ENCODE peak calls at places on chromosomes 7 and 10, in seven cellular contexts. Z, M, A, P, H, C and O are unnamed samples.

GRCh38 chr10:62136931-62137330 is 131.7 kb downstream of the RTKN2 start:
- DNase-seq in Z (no peak), M (no peak), A (no peak), P (no peak), H (no peak), C (no peak), O (no peak)

GRCh38 chr7:128741491-128741890 is 2.3 kb downstream of the CALU start:
- DNase-seq in Z (no peak), M (no peak), A (no peak), P (no peak), H (no peak), C (no peak), O (no peak)

GRCh38 chr7:30238721-30239441 is 45.5 kb upstream of the ZNRF2 start:
- DNase-seq in Z (peak; percentile 88), M (peak; percentile 91), A (no peak), P (peak; percentile 82), H (peak; percentile 90), C (no peak), O (peak; percentile 87)

GRCh38 chr7:20596653-20597052 is 18.8 kb upstream of the ABCB5 start:
- DNase-seq in Z (no peak), M (no peak), A (no peak), P (no peak), H (no peak), C (no peak), O (no peak)

GRCh38 chr10:2207246-2207922 is 470.1 kb upstream of the ADARB2 start:
- DNase-seq in Z (no peak), M (no peak), A (no peak), P (no peak), H (no peak), C (no peak), O (no peak)

GRCh38 chr7:37113661-37114355 is 334.9 kb downstream of the ELMO1 start:
- DNase-seq in Z (no peak), M (no peak), A (no peak), P (no peak), H (no peak), C (no peak), O (no peak)

GRCh38 chr10:31124852-31125251 is 93.2 kb upstream of the ZNF438 start:
- DNase-seq in Z (no peak), M (no peak), A (no peak), P (no peak), H (no peak), C (no peak), O (no peak)

GRCh38 chr7:5423272-5423843 is at the start of gene TNRC18:
- DNase-seq in Z (no peak), M (no peak), A (no peak), P (no peak), H (no peak), C (no peak), O (no peak)

GRCh38 chr10:132396495-132397035 is 435 bp upstream of the PWWP2B start:
- DNase-seq in Z (no peak), M (peak; percentile 82), A (peak; percentile 22), P (peak; percentile 69), H (no peak), C (peak; percentile 36), O (peak; percentile 62)

GRCh38 chr7:87517136-87517805 is 41.8 kb upstream of the ABCB4 start:
- DNase-seq in Z (no peak), M (no peak), A (no peak), P (no peak), H (no peak), C (no peak), O (no peak)

GRCh38 chr7:46145412-46145811 is 224.3 kb upstream of the IGFBP3 start:
- DNase-seq in Z (no peak), M (peak; percentile 25), A (no peak), P (no peak), H (no peak), C (no peak), O (no peak)

GRCh38 chr7:51590746-51591145 is 274.1 kb upstream of the COBL start:
- DNase-seq in Z (no peak), M (no peak), A (no peak), P (peak; percentile 10), H (no peak), C (no peak), O (no peak)

GRCh38 chr10:86900955-86901354 is 56.5 kb downstream of the MMRN2 start:
- DNase-seq in Z (no peak), M (peak; percentile 96), A (no peak), P (no peak), H (no peak), C (no peak), O (no peak)

GRCh38 chr7:83861-84632 is 108.3 kb upstream of the FAM20C start:
- DNase-seq in Z (no peak), M (peak; percentile 4), A (no peak), P (no peak), H (no peak), C (no peak), O (no peak)

GRCh38 chr7:111364413-111364812 is 197.9 kb downstream of the IMMP2L start:
- DNase-seq in Z (no peak), M (no peak), A (no peak), P (no peak), H (no peak), C (no peak), O (no peak)

GRCh38 chr7:112080974-112081373 is 125.2 kb downstream of the DOCK4 start:
- DNase-seq in Z (no peak), M (no peak), A (no peak), P (peak; percentile 48), H (no peak), C (no peak), O (no peak)

GRCh38 chr7:12470930-12471329 is 67.3 kb upstream of the VWDE start:
- DNase-seq in Z (no peak), M (no peak), A (no peak), P (no peak), H (no peak), C (no peak), O (no peak)

GRCh38 chr7:31783221-31783620 is 96.2 kb downstream of the PPP1R17 start:
- DNase-seq in Z (no peak), M (no peak), A (no peak), P (no peak), H (no peak), C (no peak), O (no peak)

GRCh38 chr7:46215987-46216567 is 295.0 kb upstream of the IGFBP3 start:
- DNase-seq in Z (peak; percentile 27), M (peak; percentile 77), A (no peak), P (no peak), H (peak; percentile 16), C (no peak), O (peak; percentile 1)

GRCh38 chr10:25934673-25935139 is 677 bp downstream of the MYO3A start:
- DNase-seq in Z (peak; percentile 33), M (peak; percentile 51), A (no peak), P (peak; percentile 11), H (no peak), C (no peak), O (peak; percentile 89)

GRCh38 chr7:87202705-87203104 is 16.8 kb downstream of the TMEM243 start:
- DNase-seq in Z (no peak), M (no peak), A (no peak), P (no peak), H (no peak), C (no peak), O (no peak)

GRCh38 chr7:65438593-65438992 is 64.9 kb downstream of the ZNF92 start:
- DNase-seq in Z (no peak), M (no peak), A (no peak), P (no peak), H (no peak), C (no peak), O (no peak)

GRCh38 chr7:149257146-149257545 is 4.8 kb upstream of the ZNF783 start:
- DNase-seq in Z (no peak), M (no peak), A (no peak), P (no peak), H (no peak), C (no peak), O (no peak)